ENCODE peak calls at places on chromosomes 16 and 17, in four cellular contexts. One of them, this sample, is unnamed.

GRCh38 chr16:89374393-89374948 is 115.9 kb downstream of the ANKRD11 start:
- DNase-seq in fibroblast of lung: peak; percentile 38
- DNase-seq in body of pancreas: no peak
- DNase-seq in heart left ventricle: peak; percentile 58
- DNase-seq in this sample: no peak

GRCh38 chr17:50837980-50838954 is 2.9 kb downstream of the WFIKKN2 start:
- DNase-seq in heart left ventricle: no peak
- DNase-seq in body of pancreas: no peak
- DNase-seq in fibroblast of lung: no peak
- DNase-seq in this sample: no peak

GRCh38 chr17:6392609-6393367 is 42.1 kb downstream of the AIPL1 start:
- DNase-seq in fibroblast of lung: peak; percentile 46
- DNase-seq in body of pancreas: peak; percentile 15
- DNase-seq in heart left ventricle: no peak
- DNase-seq in this sample: no peak

GRCh38 chr17:36640836-36641235 is 39.5 kb downstream of the MRM1 start:
- DNase-seq in fibroblast of lung: no peak
- DNase-seq in body of pancreas: no peak
- DNase-seq in heart left ventricle: no peak
- DNase-seq in this sample: no peak

GRCh38 chr17:64270885-64271284 is 7.8 kb upstream of the TEX2 start:
- DNase-seq in body of pancreas: no peak
- DNase-seq in heart left ventricle: no peak
- DNase-seq in fibroblast of lung: no peak
- DNase-seq in this sample: no peak

GRCh38 chr16:56145369-56145768 is 45.9 kb upstream of the GNAO1 start:
- DNase-seq in heart left ventricle: no peak
- DNase-seq in fibroblast of lung: no peak
- DNase-seq in body of pancreas: no peak
- DNase-seq in this sample: no peak

GRCh38 chr17:75565066-75565465 is 22.5 kb upstream of the MYO15B start:
- DNase-seq in fibroblast of lung: peak; percentile 12
- DNase-seq in body of pancreas: no peak
- DNase-seq in heart left ventricle: no peak
- DNase-seq in this sample: no peak

GRCh38 chr16:1908983-1909382 is 9.2 kb downstream of the HS3ST6 start:
- DNase-seq in heart left ventricle: no peak
- DNase-seq in fibroblast of lung: no peak
- DNase-seq in body of pancreas: no peak
- DNase-seq in this sample: no peak

GRCh38 chr17:43897827-43898226 is 9.5 kb downstream of the MPP2 start:
- DNase-seq in body of pancreas: no peak
- DNase-seq in fibroblast of lung: no peak
- DNase-seq in heart left ventricle: no peak
- DNase-seq in this sample: no peak

GRCh38 chr16:27426423-27427408 is 24.7 kb downstream of the IL21R start:
- DNase-seq in fibroblast of lung: peak; percentile 92
- DNase-seq in heart left ventricle: no peak
- DNase-seq in body of pancreas: peak; percentile 15
- DNase-seq in this sample: no peak

GRCh38 chr17:18186271-18186982 is 2.8 kb downstream of the ALKBH5 start:
- DNase-seq in body of pancreas: no peak
- DNase-seq in heart left ventricle: no peak
- DNase-seq in fibroblast of lung: peak; percentile 55
- DNase-seq in this sample: no peak

GRCh38 chr16:52976539-52977167 is 76.0 kb downstream of the CHD9NB start:
- DNase-seq in fibroblast of lung: peak; percentile 10
- DNase-seq in heart left ventricle: no peak
- DNase-seq in body of pancreas: no peak
- DNase-seq in this sample: no peak

GRCh38 chr16:25838724-25839186 is 147.0 kb downstream of the HS3ST4 start:
- DNase-seq in fibroblast of lung: peak; percentile 45
- DNase-seq in body of pancreas: peak; percentile 31
- DNase-seq in heart left ventricle: no peak
- DNase-seq in this sample: no peak

GRCh38 chr16:13902052-13902451 is 17.9 kb upstream of the ERCC4 start:
- DNase-seq in body of pancreas: no peak
- DNase-seq in fibroblast of lung: no peak
- DNase-seq in heart left ventricle: no peak
- DNase-seq in this sample: no peak

GRCh38 chr16:53768593-53768992 is 64.6 kb downstream of the FTO start:
- DNase-seq in fibroblast of lung: peak; percentile 95
- DNase-seq in body of pancreas: no peak
- DNase-seq in heart left ventricle: no peak
- DNase-seq in this sample: no peak

GRCh38 chr17:15490634-15491261 is 23.3 kb upstream of the CDRT4 start:
- DNase-seq in heart left ventricle: peak; percentile 83
- DNase-seq in body of pancreas: peak; percentile 23
- DNase-seq in fibroblast of lung: peak; percentile 80
- DNase-seq in this sample: peak; percentile 43

GRCh38 chr16:90077757-90078593 is 844 bp upstream of the PRDM7 start:
- DNase-seq in heart left ventricle: no peak
- DNase-seq in body of pancreas: peak; percentile 19
- DNase-seq in fibroblast of lung: peak; percentile 42
- DNase-seq in this sample: no peak

GRCh38 chr16:65727534-65728137 is 605.8 kb upstream of the CDH11 start:
- DNase-seq in heart left ventricle: no peak
- DNase-seq in body of pancreas: no peak
- DNase-seq in fibroblast of lung: no peak
- DNase-seq in this sample: no peak

GRCh38 chr17:17779015-17779611 is 57.7 kb downstream of the SREBF1 start:
- DNase-seq in fibroblast of lung: no peak
- DNase-seq in heart left ventricle: peak; percentile 63
- DNase-seq in body of pancreas: no peak
- DNase-seq in this sample: peak; percentile 58

GRCh38 chr16:54210437-54211081 is 76.0 kb downstream of the IRX3 start:
- DNase-seq in fibroblast of lung: no peak
- DNase-seq in body of pancreas: no peak
- DNase-seq in heart left ventricle: no peak
- DNase-seq in this sample: no peak

GRCh38 chr17:29194669-29195068 is 14.5 kb upstream of the MYO18A start:
- DNase-seq in body of pancreas: no peak
- DNase-seq in heart left ventricle: no peak
- DNase-seq in fibroblast of lung: no peak
- DNase-seq in this sample: no peak

GRCh38 chr17:46191332-46192210 is 1.7 kb downstream of the KANSL1 start:
- DNase-seq in body of pancreas: peak; percentile 45
- DNase-seq in heart left ventricle: peak; percentile 30
- DNase-seq in fibroblast of lung: peak; percentile 35
- DNase-seq in this sample: no peak

GRCh38 chr17:3866269-3866668 is 20.2 kb upstream of the NCBP3 start:
- DNase-seq in body of pancreas: no peak
- DNase-seq in heart left ventricle: no peak
- DNase-seq in fibroblast of lung: no peak
- DNase-seq in this sample: no peak

GRCh38 chr17:82808921-82809905 is 30.6 kb downstream of the ZNF750 start:
- DNase-seq in body of pancreas: no peak
- DNase-seq in heart left ventricle: no peak
- DNase-seq in fibroblast of lung: peak; percentile 48
- DNase-seq in this sample: no peak

GRCh38 chr16:81723098-81723723 is 55.9 kb upstream of the PLCG2 start:
- DNase-seq in fibroblast of lung: peak; percentile 75
- DNase-seq in body of pancreas: peak; percentile 30
- DNase-seq in heart left ventricle: no peak
- DNase-seq in this sample: no peak

GRCh38 chr17:60107526-60108257 is 29.0 kb upstream of the HEATR6 start:
- DNase-seq in heart left ventricle: no peak
- DNase-seq in fibroblast of lung: no peak
- DNase-seq in body of pancreas: no peak
- DNase-seq in this sample: no peak

GRCh38 chr17:8176197-8176940 is at the start of gene TMEM107:
- DNase-seq in body of pancreas: peak; percentile 90
- DNase-seq in fibroblast of lung: peak; percentile 75
- DNase-seq in heart left ventricle: peak; percentile 92
- DNase-seq in this sample: peak; percentile 98

GRCh38 chr16:88978608-88979346 is 1.8 kb upstream of the CBFA2T3 start:
- DNase-seq in fibroblast of lung: no peak
- DNase-seq in body of pancreas: no peak
- DNase-seq in heart left ventricle: no peak
- DNase-seq in this sample: no peak

GRCh38 chr16:21656795-21657768 is 4.7 kb upstream of the IGSF6 start:
- DNase-seq in fibroblast of lung: peak; percentile 42
- DNase-seq in heart left ventricle: no peak
- DNase-seq in body of pancreas: peak; percentile 25
- DNase-seq in this sample: no peak

GRCh38 chr16:64823676-64824075 is 298.2 kb downstream of the CDH11 start:
- DNase-seq in fibroblast of lung: no peak
- DNase-seq in heart left ventricle: no peak
- DNase-seq in body of pancreas: no peak
- DNase-seq in this sample: no peak

GRCh38 chr16:29745126-29745852 is 501 bp downstream of the C16orf54 start:
- DNase-seq in body of pancreas: no peak
- DNase-seq in heart left ventricle: no peak
- DNase-seq in fibroblast of lung: no peak
- DNase-seq in this sample: peak; percentile 82

DNA sequence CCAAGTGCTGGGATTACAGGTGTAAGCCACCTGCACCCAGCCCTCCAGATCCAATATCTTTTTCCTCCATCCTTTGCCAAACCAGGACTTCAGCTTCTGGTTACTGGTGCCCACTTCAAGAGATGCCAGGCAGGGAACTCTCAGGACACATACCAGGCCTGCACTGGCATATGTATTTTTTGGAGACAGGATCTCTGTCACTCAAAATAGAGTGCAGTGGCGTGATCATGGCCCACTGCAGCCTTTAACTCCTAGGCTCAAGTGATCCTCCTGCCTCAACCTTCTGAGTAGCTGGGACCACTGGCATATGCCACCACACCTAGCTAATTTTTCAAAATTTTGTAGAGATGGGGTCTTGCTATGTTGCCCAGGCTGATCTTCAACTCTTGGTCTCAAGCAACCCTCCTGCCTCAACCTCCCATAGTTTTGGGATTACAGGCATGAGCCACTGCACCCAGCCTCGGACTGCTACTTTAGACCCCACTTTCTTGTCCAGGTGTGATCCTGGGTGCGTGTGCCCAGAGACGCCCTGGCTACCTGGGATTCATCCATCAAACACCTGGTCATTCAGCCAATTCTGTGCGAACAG is 55.8 kb downstream of the BMERB1 start:
- DNase-seq in body of pancreas: no peak
- DNase-seq in fibroblast of lung: no peak
- DNase-seq in heart left ventricle: no peak
- DNase-seq in this sample: no peak
- H3K4me1 ChIP-seq in body of pancreas: no peaks in the 10 kb centered on the region
- H3K4me1 ChIP-seq in fibroblast of lung: peaks cover 22% of the 10 kb centered on the region
- H3K4me1 ChIP-seq in heart left ventricle: peaks cover 23% of the 10 kb centered on the region
- H3K4me1 ChIP-seq in this sample: peaks cover 20% of the 10 kb centered on the region

DNA sequence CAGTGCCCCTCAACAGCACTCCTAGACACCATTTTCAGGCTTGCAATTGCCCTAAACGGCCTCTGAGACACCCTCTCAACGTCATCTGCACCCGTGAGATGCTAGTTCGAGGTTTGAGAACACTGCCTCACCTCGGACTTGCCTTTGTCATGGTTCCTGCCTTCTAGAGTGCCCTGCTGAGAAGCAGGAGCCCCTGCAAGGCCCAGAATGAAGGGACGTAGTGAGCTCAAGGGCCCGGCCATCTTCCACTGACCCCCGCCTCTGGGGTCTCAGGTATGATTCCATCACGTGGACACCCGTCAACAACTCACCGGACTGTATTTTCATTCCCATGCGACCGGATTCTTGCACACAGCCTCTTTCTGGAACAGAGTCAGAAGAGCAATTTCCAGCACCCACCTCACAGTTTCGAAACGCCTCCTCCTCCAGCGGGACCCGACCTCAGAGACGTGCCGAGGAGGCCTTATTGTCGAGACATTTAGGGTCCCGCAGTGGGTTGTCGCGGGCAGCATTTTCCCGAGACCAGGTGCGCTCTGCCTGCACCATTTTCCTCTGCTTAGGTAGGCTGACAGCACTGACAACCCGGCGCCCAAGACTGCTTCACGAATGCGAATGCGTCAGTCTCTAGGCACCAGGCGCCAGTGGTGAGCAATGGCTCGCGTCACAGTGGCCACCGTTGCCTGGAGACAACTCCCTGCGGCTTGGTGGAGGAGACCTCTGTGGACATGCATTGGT is 999.9 kb downstream of the KCNJ18 start:
- DNase-seq in heart left ventricle: no peak
- DNase-seq in body of pancreas: no peak
- DNase-seq in fibroblast of lung: no peak
- DNase-seq in this sample: no peak
- H3K9me3 ChIP-seq in heart left ventricle: peaks cover under 1% of the 10 kb centered on the region
- H3K9me3 ChIP-seq in body of pancreas: peaks cover 3% of the 10 kb centered on the region
- H3K9me3 ChIP-seq in fibroblast of lung: no peaks in the 10 kb centered on the region
- H3K9me3 ChIP-seq in this sample: peaks cover 53% of the 10 kb centered on the region

GRCh38 chr16:31216552-31217530 is at the start of gene PYDC1:
- DNase-seq in heart left ventricle: no peak
- DNase-seq in fibroblast of lung: no peak
- DNase-seq in body of pancreas: peak; percentile 14
- DNase-seq in this sample: no peak

GRCh38 chr16:31213877-31214704 is at the start of gene TRIM72:
- DNase-seq in heart left ventricle: no peak
- DNase-seq in body of pancreas: no peak
- DNase-seq in fibroblast of lung: no peak
- DNase-seq in this sample: no peak

GRCh38 chr16:31215287-31216115 is 1.4 kb downstream of the PYDC1 start:
- DNase-seq in body of pancreas: peak; percentile 74
- DNase-seq in heart left ventricle: peak; percentile 68
- DNase-seq in fibroblast of lung: peak; percentile 71
- DNase-seq in this sample: peak; percentile 92

GRCh38 chr16:31214705-31215286 is 877 bp downstream of the TRIM72 start:
- DNase-seq in heart left ventricle: peak; percentile 37
- DNase-seq in body of pancreas: peak; percentile 9
- DNase-seq in fibroblast of lung: no peak
- DNase-seq in this sample: peak; percentile 82

DNA sequence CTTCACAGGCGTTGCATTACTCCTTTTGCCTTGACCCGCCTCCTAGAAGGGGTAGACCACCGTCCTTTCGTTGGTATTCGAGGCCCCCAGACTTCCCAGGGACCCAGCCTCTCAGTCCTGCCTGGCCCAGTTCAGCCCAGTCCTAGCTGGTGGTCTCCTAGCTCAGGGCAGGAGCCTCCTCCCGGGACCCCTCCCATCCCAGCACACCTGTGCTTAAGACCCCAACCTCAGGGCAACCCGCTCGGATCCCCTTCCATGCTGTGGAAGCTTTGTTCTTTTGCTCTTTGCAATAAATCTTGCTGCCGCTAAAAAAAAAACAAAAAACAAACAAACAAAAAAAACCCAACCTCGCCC is 842 bp downstream of the PYDC1 start:
- DNase-seq in heart left ventricle: no peak
- DNase-seq in body of pancreas: no peak
- DNase-seq in fibroblast of lung: no peak
- DNase-seq in this sample: no peak
- H3K4me1 ChIP-seq in heart left ventricle: peaks cover 20% of the 10 kb centered on the region
- H3K4me1 ChIP-seq in body of pancreas: peaks cover 27% of the 10 kb centered on the region
- H3K4me1 ChIP-seq in fibroblast of lung: no peaks in the 10 kb centered on the region
- H3K4me1 ChIP-seq in this sample: peaks cover 19% of the 10 kb centered on the region

DNA sequence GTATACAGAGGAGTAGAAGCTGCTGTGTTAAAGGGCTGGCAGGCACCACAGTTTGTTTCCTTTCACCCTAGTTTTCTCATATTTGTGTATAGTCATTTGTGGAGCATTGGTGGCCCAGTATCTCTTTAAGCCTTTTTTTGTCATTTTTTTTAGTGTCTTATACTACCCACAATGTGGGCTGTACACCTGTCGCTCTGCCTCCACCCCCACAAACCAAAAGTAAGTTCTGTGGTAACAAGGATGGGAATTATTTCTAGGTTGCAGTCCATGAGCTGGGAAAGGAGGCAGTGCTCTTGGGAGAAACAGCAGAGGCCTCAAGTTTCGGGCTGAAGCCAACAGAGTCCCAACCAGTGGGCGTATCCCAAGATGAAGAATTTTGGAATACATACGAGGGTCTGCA is 6.2 kb downstream of the ZNF75A start:
- DNase-seq in fibroblast of lung: no peak
- DNase-seq in body of pancreas: no peak
- DNase-seq in heart left ventricle: no peak
- DNase-seq in this sample: no peak
- H3K9me3 ChIP-seq in fibroblast of lung: peaks cover 4% of the 10 kb centered on the region
- H3K9me3 ChIP-seq in body of pancreas: peaks cover 89% of the 10 kb centered on the region
- H3K9me3 ChIP-seq in heart left ventricle: peaks cover 100% of the 10 kb centered on the region
- H3K9me3 ChIP-seq in this sample: peaks cover 100% of the 10 kb centered on the region